ENCODE peak calls at places on chromosomes 12 and 14, in six cellular contexts. S is fibroblast of the aortic adventitia, O is Peyer's patch, J is heart left ventricle, R is LNCaP clone FGC, G is astrocyte of the cerebellum. T is an unnamed sample.

GRCh38 chr14:100524233-100524932 is 62.8 kb downstream of the BEGAIN start:
- DNase-seq in S (no peak), O (peak; percentile 21), J (no peak), R (no peak), G (no peak), T (no peak)

GRCh38 chr14:89422181-89422951 is 5.3 kb upstream of the FOXN3 start:
- DNase-seq in S (peak; percentile 57), O (peak; percentile 63), J (no peak), R (peak; percentile 90), G (no peak), T (no peak)

GRCh38 chr12:31228811-31229792 is 96.8 kb downstream of the SINHCAF start:
- DNase-seq in S (no peak), O (peak; percentile 82), J (peak; percentile 45), R (no peak), G (no peak), T (no peak)

GRCh38 chr14:42911642-42912041 is 1305.0 kb downstream of the LRFN5 start:
- DNase-seq in S (peak; percentile 26), O (no peak), J (no peak), R (no peak), G (no peak), T (no peak)

GRCh38 chr12:130796985-130797686 is 41.9 kb downstream of the STX2 start:
- DNase-seq in S (no peak), O (no peak), J (no peak), R (no peak), G (no peak), T (no peak)

GRCh38 chr12:19946549-19946948 is 421.8 kb upstream of the PDE3A start:
- DNase-seq in S (peak; percentile 88), O (no peak), J (no peak), R (no peak), G (peak; percentile 42), T (peak; percentile 97)

GRCh38 chr14:68654471-68654941 is 138.4 kb downstream of the ZFP36L1 start:
- DNase-seq in S (no peak), O (no peak), J (no peak), R (no peak), G (no peak), T (no peak)

GRCh38 chr12:20601668-20602280 is 93.4 kb upstream of the SLCO1C1 start:
- DNase-seq in S (peak; percentile 78), O (no peak), J (no peak), R (peak; percentile 45), G (peak; percentile 53), T (no peak)

GRCh38 chr12:91778938-91779400 is 366.7 kb downstream of the BTG1 start:
- DNase-seq in S (peak; percentile 82), O (no peak), J (no peak), R (no peak), G (peak; percentile 40), T (peak; percentile 96)

GRCh38 chr12:122963928-122964240 is 2.4 kb downstream of the ABCB9 start:
- DNase-seq in S (peak; percentile 39), O (peak; percentile 51), J (peak; percentile 47), R (no peak), G (no peak), T (no peak)

GRCh38 chr12:122326597-122326996 is 60.3 kb upstream of the VPS33A start:
- DNase-seq in S (no peak), O (no peak), J (no peak), R (no peak), G (no peak), T (peak; percentile 6)

GRCh38 chr14:22099942-22100763 is 426.5 kb upstream of the OR4E1 start:
- DNase-seq in S (peak; percentile 32), O (no peak), J (peak; percentile 61), R (peak; percentile 69), G (peak; percentile 22), T (peak; percentile 74)

GRCh38 chr12:119693006-119693405 is 25.1 kb downstream of the PRKAB1 start:
- DNase-seq in S (peak; percentile 100), O (no peak), J (peak; percentile 67), R (peak; percentile 96), G (peak; percentile 86), T (no peak)

GRCh38 chr12:54161481-54162437 is 27.0 kb downstream of the SMUG1 start:
- DNase-seq in S (no peak), O (no peak), J (no peak), R (no peak), G (no peak), T (no peak)

GRCh38 chr12:104181313-104181712 is 34.3 kb upstream of the TXNRD1 start:
- DNase-seq in S (peak; percentile 47), O (no peak), J (no peak), R (no peak), G (no peak), T (peak; percentile 44)

GRCh38 chr14:68756071-68756481 is 36.8 kb downstream of the ZFP36L1 start:
- DNase-seq in S (no peak), O (no peak), J (no peak), R (no peak), G (no peak), T (no peak)

GRCh38 chr12:74689929-74690328 is 152.3 kb downstream of the ATXN7L3B start:
- DNase-seq in S (no peak), O (no peak), J (no peak), R (no peak), G (no peak), T (no peak)

GRCh38 chr12:72432037-72432604 is 160.0 kb downstream of the TRHDE start:
- DNase-seq in S (no peak), O (peak; percentile 52), J (no peak), R (no peak), G (no peak), T (no peak)

GRCh38 chr14:36069535-36069900 is 107.0 kb downstream of the PTCSC3 start:
- DNase-seq in S (peak; percentile 25), O (no peak), J (no peak), R (peak; percentile 69), G (peak; percentile 42), T (peak; percentile 12)

GRCh38 chr14:56118611-56119181 is 485 bp downstream of the PELI2 start:
- DNase-seq in S (no peak), O (peak; percentile 65), J (peak; percentile 56), R (no peak), G (no peak), T (no peak)

GRCh38 chr12:100827901-100828520 is 33.4 kb downstream of the ANO4 start:
- DNase-seq in S (peak; percentile 67), O (no peak), J (no peak), R (peak; percentile 14), G (peak; percentile 40), T (no peak)

GRCh38 chr12:95116773-95117172 is 43.4 kb upstream of the NR2C1 start:
- DNase-seq in S (no peak), O (no peak), J (no peak), R (no peak), G (no peak), T (no peak)
- H3K4me3 ChIP-seq in S (no peak overlapping the region), O (no peak overlapping the region), J (no peak overlapping the region), R (no peak overlapping the region), G (no peak overlapping the region), T (no peak overlapping the region)

DNA sequence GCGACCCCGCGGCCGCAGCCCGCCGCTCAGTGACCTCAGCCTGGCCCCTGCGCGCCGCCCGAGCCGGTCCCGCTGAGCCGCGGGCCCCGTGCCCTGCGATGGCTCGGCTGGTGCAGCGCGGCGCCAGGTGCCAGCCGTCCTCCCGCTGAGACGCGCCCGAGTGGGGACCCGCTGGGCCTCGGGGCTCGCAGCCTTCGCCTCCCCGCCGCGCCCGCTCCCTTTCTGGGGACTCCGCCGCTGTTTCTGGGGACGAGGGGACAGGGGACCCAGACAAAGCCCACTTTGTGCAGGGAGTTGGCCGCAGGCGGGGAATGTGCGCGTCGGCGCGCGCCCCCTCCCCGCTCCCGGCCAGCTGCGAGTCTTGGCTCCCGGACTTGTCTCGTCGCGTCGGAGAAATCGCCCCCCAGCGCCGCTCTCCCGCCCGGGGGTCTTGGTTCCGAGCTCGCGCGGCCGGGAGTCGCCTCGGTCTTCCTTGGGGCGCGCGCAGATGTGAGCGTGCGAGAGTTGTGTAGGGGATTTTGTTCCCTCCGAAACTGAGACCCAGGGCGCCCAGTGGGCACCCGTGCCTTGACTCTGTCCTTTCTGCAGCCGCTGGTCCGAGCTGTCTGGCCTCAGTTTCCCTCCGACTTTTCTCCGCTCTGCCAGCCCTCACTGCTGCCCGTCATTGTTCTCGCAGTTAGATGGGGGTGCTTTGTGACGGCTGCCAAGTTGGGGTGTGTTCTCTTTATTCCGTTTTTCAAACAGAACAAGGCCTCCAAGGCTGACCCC is 765 bp downstream of the VASH1 start:
- DNase-seq in S (no peak), O (no peak), J (no peak), R (no peak), G (no peak), T (no peak)
- H3K4me3 ChIP-seq in S (peak overlapping the region; percentile 77), O (peak overlapping the region; percentile 72), J (peak overlapping the region; percentile 69), R (peak overlapping the region; percentile 54), G (peak overlapping the region; percentile 76), T (peak overlapping the region; percentile 69)

DNA sequence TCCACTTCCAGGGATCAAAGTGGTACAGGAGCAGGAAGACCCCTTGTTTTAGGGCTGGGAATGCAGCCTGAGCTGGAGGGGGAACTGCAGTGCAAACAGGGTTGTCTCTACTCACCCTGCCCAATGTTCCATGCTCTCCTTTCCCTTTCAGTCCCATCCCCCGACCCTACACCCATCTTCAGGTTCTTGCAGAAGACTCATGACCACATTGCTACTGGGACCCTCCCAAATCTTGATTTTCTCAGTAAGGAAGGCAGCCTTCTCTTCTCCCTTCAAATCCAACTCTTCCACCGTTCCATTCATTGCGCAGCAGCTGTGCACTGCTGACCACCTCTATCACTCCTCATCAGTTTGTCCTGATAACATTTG is 1.9 kb downstream of the SERPINA11 start:
- DNase-seq in S (no peak), O (no peak), J (no peak), R (no peak), G (no peak), T (no peak)
- H3K4me3 ChIP-seq in S (no peak overlapping the region), O (no peak overlapping the region), J (no peak overlapping the region), R (no peak overlapping the region), G (no peak overlapping the region), T (no peak overlapping the region)

DNA sequence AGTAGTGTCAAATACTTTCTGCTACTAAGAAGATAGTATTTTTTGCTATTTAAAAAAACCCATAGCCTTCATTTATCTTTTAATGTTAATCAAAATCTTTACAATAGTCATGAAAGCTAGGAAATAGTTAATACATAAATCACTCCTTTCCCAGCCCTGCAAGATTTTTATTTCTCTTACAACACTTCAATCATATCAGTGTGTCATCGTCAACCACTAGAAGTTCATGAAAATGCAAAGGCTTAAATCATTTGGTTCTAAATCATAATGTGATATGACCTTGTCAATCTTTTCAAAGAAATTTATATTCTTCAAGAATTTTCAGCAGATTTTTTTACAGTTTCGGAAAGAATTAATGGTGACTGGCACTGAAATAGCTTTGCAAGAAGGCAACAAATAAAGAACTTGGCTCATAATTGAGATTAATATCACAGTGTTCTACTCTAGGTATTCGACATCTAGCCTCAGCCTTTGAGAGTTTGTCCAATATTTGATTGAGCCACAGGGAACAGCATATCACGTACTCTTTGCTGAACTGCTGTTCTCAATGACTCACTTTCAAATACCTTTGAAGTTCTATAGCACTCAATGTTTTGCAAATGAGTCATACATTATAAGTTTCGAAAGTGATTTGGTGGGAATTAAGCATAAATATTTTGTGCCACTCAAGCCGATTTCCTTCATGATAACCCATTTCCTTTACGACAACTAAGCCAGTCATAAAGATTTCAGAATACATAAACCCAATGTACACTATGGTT is 383.9 kb upstream of the FOXG1 start:
- DNase-seq in S (peak; percentile 65), O (no peak), J (no peak), R (no peak), G (peak; percentile 70), T (peak; percentile 45)
- H3K4me3 ChIP-seq in S (no peak overlapping the region), O (no peak overlapping the region), J (no peak overlapping the region), R (no peak overlapping the region), G (no peak overlapping the region), T (no peak overlapping the region)